ENCODE peak calls at places on chromosomes 16 and 17, in five cellular contexts. Z is fibroblast of pulmonary artery, X is fibroblast of the aortic adventitia, E is dorsolateral prefrontal cortex, W is tibial artery. F is an unnamed sample.

GRCh38 chr16:9154576-9155410 is 63.3 kb downstream of the HAPSTR1 start:
- DNase-seq in Z (no peak), X (no peak), E (peak), W (no peak), F (no peak)

GRCh38 chr16:88878967-88879787 is 12.7 kb upstream of the PABPN1L start:
- DNase-seq in Z (no peak), X (no peak), E (no peak), W (no peak), F (no peak)

GRCh38 chr16:668519-669171 is 713 bp downstream of the RHOT2 start:
- DNase-seq in Z (no peak), X (no peak), E (no peak), W (no peak), F (no peak)

GRCh38 chr17:57458718-57459285 is 202.5 kb downstream of the MSI2 start:
- DNase-seq in Z (no peak), X (no peak), E (no peak), W (no peak), F (no peak)

GRCh38 chr17:3877220-3877619 is 15.6 kb downstream of the CAMKK1 start:
- DNase-seq in Z (no peak), X (no peak), E (no peak), W (no peak), F (no peak)

GRCh38 chr16:53282975-53283946 is 151.0 kb upstream of the RBL2 start:
- DNase-seq in Z (peak), X (peak), E (no peak), W (no peak), F (peak)

GRCh38 chr16:82776466-82777146 is 149.8 kb downstream of the CDH13 start:
- DNase-seq in Z (peak), X (no peak), E (no peak), W (no peak), F (no peak)

GRCh38 chr16:67428146-67428731 is 2.7 kb upstream of the HSD11B2 start:
- DNase-seq in Z (peak), X (peak), E (peak), W (no peak), F (peak)

GRCh38 chr17:9115446-9116265 is 94.3 kb downstream of the NTN1 start:
- DNase-seq in Z (peak), X (peak), E (no peak), W (peak), F (no peak)

GRCh38 chr17:14793237-14793636 is 471.9 kb downstream of the PMP22 start:
- DNase-seq in Z (no peak), X (peak), E (no peak), W (no peak), F (no peak)

GRCh38 chr16:89380681-89381080 is 109.7 kb downstream of the ANKRD11 start:
- DNase-seq in Z (no peak), X (no peak), E (no peak), W (no peak), F (no peak)

GRCh38 chr17:38703742-38704644 is 1.1 kb upstream of the MLLT6 start:
- DNase-seq in Z (peak), X (no peak), E (no peak), W (peak), F (no peak)

GRCh38 chr16:67177743-67178699 is 5.7 kb downstream of the MATCAP1 start:
- DNase-seq in Z (peak), X (no peak), E (no peak), W (peak), F (no peak)

GRCh38 chr17:8900626-8901585 is 33.4 kb upstream of the PIK3R6 start:
- DNase-seq in Z (no peak), X (no peak), E (no peak), W (peak), F (no peak)

GRCh38 chr16:62077998-62078397 is 41.8 kb upstream of the CDH8 start:
- DNase-seq in Z (no peak), X (no peak), E (no peak), W (no peak), F (no peak)

GRCh38 chr16:30534368-30535105 is at the start of gene ZNF747:
- DNase-seq in Z (peak), X (peak), E (peak), W (peak), F (peak)

GRCh38 chr17:65545708-65546523 is 15.5 kb downstream of the AXIN2 start:
- DNase-seq in Z (no peak), X (no peak), E (no peak), W (no peak), F (no peak)

GRCh38 chr16:9033125-9033830 is 58.2 kb upstream of the HAPSTR1 start:
- DNase-seq in Z (peak), X (peak), E (peak), W (no peak), F (no peak)

GRCh38 chr17:57943645-57944044 is 11.6 kb downstream of the CUEDC1 start:
- DNase-seq in Z (no peak), X (no peak), E (no peak), W (no peak), F (no peak)

GRCh38 chr16:48611329-48612137 is 1.6 kb upstream of the N4BP1 start:
- DNase-seq in Z (no peak), X (no peak), E (no peak), W (no peak), F (no peak)

GRCh38 chr17:81253358-81254131 is 14.4 kb downstream of the NDUFAF8 start:
- DNase-seq in Z (peak), X (peak), E (peak), W (no peak), F (no peak)

GRCh38 chr16:70455910-70456309 is 1.5 kb downstream of the FCSK start:
- DNase-seq in Z (no peak), X (no peak), E (no peak), W (no peak), F (no peak)

GRCh38 chr17:80826955-80827645 is 164.5 kb upstream of the CHMP6 start:
- DNase-seq in Z (peak), X (peak), E (peak), W (peak), F (peak)

GRCh38 chr16:23145186-23145585 is 4.1 kb downstream of the USP31 start:
- DNase-seq in Z (no peak), X (no peak), E (no peak), W (no peak), F (no peak)

GRCh38 chr17:7176870-7177209 is 2.3 kb downstream of the ASGR1 start:
- DNase-seq in Z (no peak), X (no peak), E (no peak), W (no peak), F (no peak)

GRCh38 chr17:40354191-40355122 is 10.1 kb downstream of the GJD3 start:
- DNase-seq in Z (no peak), X (no peak), E (no peak), W (no peak), F (no peak)

GRCh38 chr17:61371179-61371578 is 28.5 kb upstream of the TBX2 start:
- DNase-seq in Z (no peak), X (no peak), E (no peak), W (no peak), F (no peak)

GRCh38 chr17:39641119-39641496 is 4.2 kb downstream of the STARD3 start:
- DNase-seq in Z (no peak), X (no peak), E (no peak), W (no peak), F (no peak)

GRCh38 chr17:80124351-80124981 is 22.5 kb downstream of the EIF4A3 start:
- DNase-seq in Z (peak), X (peak), E (no peak), W (no peak), F (no peak)

GRCh38 chr17:71919181-71919580 is 201.6 kb upstream of the SOX9 start:
- DNase-seq in Z (no peak), X (no peak), E (no peak), W (no peak), F (peak)

GRCh38 chr16:15829460-15829859 is 27.4 kb downstream of the MYH11 start:
- DNase-seq in Z (peak), X (peak), E (no peak), W (peak), F (no peak)

GRCh38 chr16:1003551-1004347 is 22.2 kb downstream of the SOX8 start:
- DNase-seq in Z (no peak), X (no peak), E (no peak), W (no peak), F (no peak)

GRCh38 chr16:27040671-27041070 is 26.1 kb upstream of the C16orf82 start:
- DNase-seq in Z (no peak), X (no peak), E (no peak), W (peak), F (no peak)

GRCh38 chr16:9012848-9013507 is 49.3 kb upstream of the USP7 start:
- DNase-seq in Z (peak), X (no peak), E (no peak), W (no peak), F (no peak)

GRCh38 chr16:57530104-57530522 is 6.3 kb downstream of the CCDC102A start:
- DNase-seq in Z (peak), X (peak), E (no peak), W (peak), F (peak)

GRCh38 chr16:57530531-57531252 is 5.7 kb downstream of the CCDC102A start:
- DNase-seq in Z (no peak), X (no peak), E (no peak), W (peak), F (no peak)

GRCh38 chr16:57531253-57531575 is 5.2 kb downstream of the CCDC102A start:
- DNase-seq in Z (no peak), X (no peak), E (peak), W (no peak), F (no peak)

GRCh38 chr16:57528499-57529323 is 7.7 kb downstream of the CCDC102A start:
- DNase-seq in Z (no peak), X (no peak), E (no peak), W (peak), F (no peak)

GRCh38 chr16:57529324-57530103 is 6.9 kb downstream of the CCDC102A start:
- DNase-seq in Z (no peak), X (no peak), E (no peak), W (peak), F (no peak)
- TF ChIP-seq CTCF in Z (no peak), X (no peak), E (no peak), W (no peak), F (no peak)

DNA sequence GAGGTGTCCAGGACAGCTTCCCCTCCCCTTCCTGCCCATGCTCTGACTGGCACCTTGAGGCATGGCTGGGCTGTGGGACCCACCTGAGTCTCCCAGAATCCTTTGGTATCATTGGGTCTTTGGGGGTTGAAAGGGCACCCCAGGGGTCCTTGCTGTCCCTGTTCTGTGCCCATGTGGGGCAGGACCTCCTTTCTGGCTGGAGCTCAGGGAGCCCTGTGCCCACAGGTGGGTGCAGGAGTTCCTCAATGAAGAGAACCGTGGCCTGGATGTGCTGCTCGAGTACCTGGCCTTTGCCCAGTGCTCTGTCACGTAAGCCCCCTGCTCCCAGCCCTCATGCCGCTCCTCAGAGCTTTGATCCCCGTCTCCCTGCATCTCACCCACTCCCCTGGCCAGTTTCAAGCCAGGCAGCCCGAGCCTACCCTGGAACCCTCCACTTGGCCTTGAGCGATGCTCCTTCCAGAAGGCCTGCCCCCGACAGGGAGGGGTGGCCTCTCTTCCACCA is 11.8 kb downstream of the FMNL1 start:
- DNase-seq in Z (no peak), X (no peak), E (no peak), W (no peak), F (no peak)
- TF ChIP-seq CTCF in Z (no peak), X (no peak), E (no peak), W (no peak), F (no peak)

DNA sequence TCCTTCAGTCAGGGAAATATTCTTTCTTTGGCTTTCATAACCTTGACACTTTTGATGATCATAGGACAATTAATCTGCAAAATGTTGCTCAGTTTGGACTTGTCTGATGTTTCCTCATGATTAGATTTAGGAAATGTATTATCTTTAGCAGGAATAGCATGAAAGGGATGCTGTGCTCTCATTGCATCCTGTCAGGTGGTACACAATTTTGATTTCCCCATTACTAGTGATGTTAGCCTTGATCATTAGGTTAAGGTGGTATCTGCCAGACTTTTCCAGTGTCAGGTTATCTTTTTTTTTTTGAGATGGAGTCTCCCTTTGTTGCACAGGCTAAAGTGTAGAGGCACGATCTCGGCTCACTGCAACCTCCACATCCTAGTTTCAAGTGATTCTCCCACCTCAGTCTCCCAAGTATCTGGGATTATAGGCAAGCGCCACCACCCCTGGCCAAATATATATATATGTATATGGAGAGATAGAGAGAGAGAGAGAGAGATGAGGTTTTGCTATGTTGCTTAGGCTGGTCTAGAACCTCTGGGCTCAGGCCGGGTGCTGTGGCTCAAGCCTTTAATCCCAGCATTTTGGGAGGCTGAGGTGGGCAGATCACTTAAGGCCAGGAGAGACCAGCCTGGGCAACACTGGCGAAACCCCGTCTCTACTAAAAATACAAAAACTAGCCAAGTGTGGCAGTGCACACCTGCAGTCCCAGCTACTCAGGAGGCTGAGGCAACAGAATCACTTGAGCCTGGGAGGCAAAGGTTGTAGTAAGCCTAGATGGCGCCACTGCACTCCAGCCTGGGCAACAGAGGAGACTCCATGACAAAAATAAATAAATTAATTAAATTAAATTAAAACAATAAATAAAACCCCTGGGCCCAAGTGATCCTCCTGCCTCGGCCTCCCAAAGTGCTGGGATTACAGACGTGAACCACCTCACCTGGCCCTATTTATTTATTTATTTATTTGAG is 15.8 kb upstream of the CAVIN1 start:
- DNase-seq in Z (peak), X (no peak), E (no peak), W (no peak), F (no peak)
- TF ChIP-seq CTCF in Z (peak), X (peak), E (no peak), W (no peak), F (peak)

DNA sequence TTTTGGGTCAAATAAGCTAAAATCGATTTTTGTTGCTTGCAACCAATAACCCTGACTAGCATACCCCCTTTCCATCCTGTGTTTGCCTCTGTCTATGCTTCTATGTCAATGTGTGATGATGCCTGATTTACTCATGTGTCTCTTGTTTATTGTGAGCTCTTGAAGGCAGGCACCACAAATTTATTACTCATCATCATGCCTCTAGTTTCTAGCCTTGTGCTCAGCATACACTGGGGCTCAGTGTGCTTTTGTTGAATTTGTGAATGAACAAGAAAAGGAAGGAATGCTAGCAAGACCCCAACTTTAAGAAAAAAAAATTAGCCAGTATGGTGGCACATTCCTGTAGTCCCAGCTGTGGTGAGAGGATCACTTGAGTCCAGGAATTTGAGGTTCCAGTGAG is 119.1 kb upstream of the GPR139 start:
- DNase-seq in Z (no peak), X (no peak), E (no peak), W (no peak), F (no peak)
- TF ChIP-seq CTCF in Z (no peak), X (no peak), E (no peak), W (no peak), F (no peak)

GRCh38 chr17:63682441-63682840 is 17.5 kb downstream of the LIMD2 start:
- DNase-seq in Z (no peak), X (no peak), E (no peak), W (no peak), F (no peak)

GRCh38 chr17:63676540-63676933 is 23.4 kb downstream of the LIMD2 start:
- DNase-seq in Z (no peak), X (no peak), E (no peak), W (no peak), F (no peak)

GRCh38 chr17:63681530-63681929 is 18.4 kb downstream of the LIMD2 start:
- DNase-seq in Z (no peak), X (no peak), E (no peak), W (no peak), F (no peak)

GRCh38 chr17:63680700-63681099 is 19.2 kb downstream of the LIMD2 start:
- DNase-seq in Z (no peak), X (no peak), E (no peak), W (no peak), F (no peak)

DNA sequence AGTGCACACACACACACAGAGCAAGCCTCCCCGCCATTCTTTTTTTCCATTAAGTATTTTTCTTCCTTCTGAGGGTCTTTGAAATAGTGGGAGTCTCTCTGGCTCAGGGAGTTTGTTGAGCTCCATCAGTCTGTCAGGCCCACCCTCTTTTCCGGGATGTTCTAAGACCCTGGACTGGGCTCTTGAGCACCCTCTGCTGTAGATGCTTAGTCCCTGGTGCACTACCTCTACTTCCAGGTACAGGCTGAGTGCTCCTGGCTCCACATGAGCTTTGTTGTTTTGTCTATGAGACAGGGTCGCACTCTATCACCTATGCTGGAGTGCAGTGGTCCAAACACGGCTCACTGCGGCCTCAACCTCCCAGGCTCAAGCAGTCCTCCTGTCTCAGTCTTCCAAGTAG is 20.7 kb downstream of the LIMD2 start:
- DNase-seq in Z (no peak), X (no peak), E (no peak), W (no peak), F (no peak)
- TF ChIP-seq CTCF in Z (no peak), X (no peak), E (no peak), W (no peak), F (no peak)

DNA sequence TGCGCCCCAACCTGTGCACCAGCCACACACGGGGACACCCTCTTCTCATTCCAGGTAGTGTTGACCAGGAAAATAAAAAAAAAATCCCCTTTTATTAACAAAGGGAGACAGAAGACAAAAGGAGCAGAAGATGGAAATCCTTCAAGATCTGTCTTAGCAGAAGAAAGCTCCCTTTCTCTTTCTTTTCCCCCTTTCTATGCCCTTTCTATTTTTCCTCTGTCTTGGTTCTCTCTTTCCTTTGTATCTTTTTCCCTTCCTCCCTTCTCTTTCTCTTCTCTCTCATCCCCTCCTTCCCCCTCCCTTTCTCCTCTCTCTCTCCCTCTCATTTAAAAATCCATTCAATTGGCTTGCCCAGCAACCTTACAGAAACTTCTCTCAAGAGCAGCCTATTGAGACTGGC is 254.1 kb upstream of the ZFHX3 start:
- DNase-seq in Z (no peak), X (no peak), E (no peak), W (no peak), F (no peak)
- TF ChIP-seq CTCF in Z (no peak), X (no peak), E (no peak), W (no peak), F (no peak)

GRCh38 chr17:50177983-50178834 is 12.4 kb downstream of the SGCA start:
- DNase-seq in Z (peak), X (peak), E (peak), W (peak), F (peak)
- TF ChIP-seq CTCF in Z (peak), X (peak), E (peak), W (peak), F (peak)

DNA sequence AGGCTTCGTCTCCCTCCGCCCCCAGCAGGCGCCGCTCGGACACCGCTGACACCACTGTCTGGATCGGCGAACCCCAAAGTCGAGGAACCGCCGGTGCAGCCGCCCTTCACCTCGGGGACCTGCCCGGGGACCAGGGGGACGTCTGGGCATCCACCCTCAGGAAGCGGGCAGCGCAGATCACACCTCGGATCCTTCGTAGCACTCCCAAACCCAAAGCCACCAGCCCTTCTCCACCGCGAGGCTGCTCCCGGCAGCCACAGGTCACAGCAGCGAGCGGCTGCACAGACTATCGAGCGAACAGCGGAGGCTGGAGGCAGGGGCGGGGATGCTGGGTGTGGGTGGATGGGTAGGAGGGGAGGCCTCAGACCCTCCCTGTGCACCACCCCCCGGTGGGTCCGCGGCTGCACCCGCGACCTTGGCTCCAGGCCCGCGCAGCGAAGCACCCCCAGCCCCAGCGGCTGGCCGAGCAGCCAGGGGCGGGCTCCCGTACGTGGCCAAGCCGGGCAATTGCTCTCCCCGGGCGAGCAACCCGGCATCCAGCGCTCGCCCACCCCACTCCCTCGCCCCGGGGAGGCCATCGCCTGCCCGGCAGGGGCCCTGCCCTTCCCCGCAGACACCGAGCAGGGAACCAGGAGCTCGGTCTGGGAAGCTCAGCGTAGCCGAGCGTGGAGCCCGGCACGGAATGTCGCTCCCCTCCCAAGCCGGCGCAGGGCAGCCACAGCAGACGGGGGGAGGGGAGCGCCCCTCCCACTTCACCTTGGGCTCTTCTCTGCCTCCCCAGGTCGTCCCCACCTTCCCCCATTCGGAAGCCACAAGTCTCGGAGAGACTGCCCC is 1.0 kb downstream of the SDK2 start:
- DNase-seq in Z (no peak), X (no peak), E (no peak), W (no peak), F (no peak)
- TF ChIP-seq CTCF in Z (no peak), X (no peak), E (peak), W (no peak), F (peak)

F was measured in retinal pigment epithelial cell.